ENCODE peak calls at places on chromosomes 5 and 9, in four cellular contexts. R is left ventricle myocardium inferior, A is CD14-positive monocyte, G is GM12865. J is an unnamed sample.

GRCh38 chr5:18772475-18772874 is 1138.2 kb downstream of the TAF11L14 start:
- DNase-seq in R (no peak), A (no peak), G (no peak), J (no peak)

GRCh38 chr9:99129091-99129490 is 24.2 kb downstream of the TGFBR1 start:
- DNase-seq in R (no peak), A (no peak), G (peak), J (no peak)

GRCh38 chr9:136947955-136948510 is 3.0 kb downstream of the C8G start:
- DNase-seq in R (peak), A (no peak), G (peak), J (no peak)

GRCh38 chr9:14353222-14354056 is 39.5 kb upstream of the NFIB start:
- DNase-seq in R (peak), A (peak), G (peak), J (no peak)

GRCh38 chr9:32581512-32582143 is 8.7 kb upstream of the NDUFB6 start:
- DNase-seq in R (no peak), A (no peak), G (peak), J (no peak)

GRCh38 chr9:106893088-106893487 is 30.1 kb downstream of the ZNF462 start:
- DNase-seq in R (no peak), A (no peak), G (no peak), J (no peak)

GRCh38 chr9:630817-631216 is 210.7 kb upstream of the DMRT1 start:
- DNase-seq in R (no peak), A (no peak), G (no peak), J (no peak)

GRCh38 chr5:105849701-105850100 is 1821.0 kb downstream of the EFNA5 start:
- DNase-seq in R (no peak), A (no peak), G (no peak), J (no peak)

GRCh38 chr9:16601991-16602390 is 268.5 kb downstream of the BNC2 start:
- DNase-seq in R (no peak), A (no peak), G (no peak), J (no peak)

GRCh38 chr5:2914022-2914661 is 162.7 kb upstream of the IRX2 start:
- DNase-seq in R (no peak), A (no peak), G (no peak), J (no peak)

GRCh38 chr5:1011226-1011631 is 2.6 kb downstream of the NKD2 start:
- DNase-seq in R (peak), A (peak), G (peak), J (peak)

GRCh38 chr5:74419468-74419867 is 221.1 kb downstream of the ENC1 start:
- DNase-seq in R (no peak), A (no peak), G (no peak), J (no peak)

GRCh38 chr5:41270423-41271251 is 57.3 kb upstream of the C6 start:
- DNase-seq in R (peak), A (no peak), G (peak), J (no peak)

GRCh38 chr9:76716270-76716669 is 48.0 kb upstream of the PCA3 start:
- DNase-seq in R (no peak), A (no peak), G (no peak), J (no peak)

GRCh38 chr5:142814122-142814521 is 43.9 kb downstream of the ARHGAP26 start:
- DNase-seq in R (no peak), A (no peak), G (no peak), J (no peak)

GRCh38 chr9:113199683-113200329 is 21.3 kb downstream of the FKBP15 start:
- DNase-seq in R (no peak), A (no peak), G (no peak), J (no peak)

GRCh38 chr9:81609782-81610738 is 79.3 kb downstream of the TLE1 start:
- DNase-seq in R (no peak), A (no peak), G (peak), J (no peak)

GRCh38 chr9:107648153-107648716 is 158.7 kb upstream of the KLF4 start:
- DNase-seq in R (no peak), A (no peak), G (no peak), J (no peak)

GRCh38 chr9:79012561-79012960 is 559.2 kb upstream of the TLE4 start:
- DNase-seq in R (no peak), A (no peak), G (no peak), J (no peak)

GRCh38 chr5:55027589-55027988 is 3.5 kb downstream of the GZMK start:
- DNase-seq in R (no peak), A (no peak), G (peak), J (no peak)

GRCh38 chr5:151130922-151131891 is 26.4 kb downstream of the ANXA6 start:
- DNase-seq in R (no peak), A (no peak), G (no peak), J (no peak)

GRCh38 chr5:59317023-59317771 is 576.3 kb downstream of the PDE4D start:
- DNase-seq in R (no peak), A (no peak), G (no peak), J (no peak)

GRCh38 chr5:107968998-107969397 is 298.3 kb upstream of the EFNA5 start:
- DNase-seq in R (no peak), A (no peak), G (no peak), J (no peak)

GRCh38 chr5:16617272-16617973 is 626 bp upstream of the RETREG1 start:
- DNase-seq in R (peak), A (no peak), G (no peak), J (no peak)

GRCh38 chr9:72292184-72292787 is 72.7 kb downstream of the ZFAND5 start:
- DNase-seq in R (no peak), A (no peak), G (peak), J (no peak)

GRCh38 chr5:143390941-143391340 is 12.5 kb downstream of the NR3C1 start:
- DNase-seq in R (no peak), A (no peak), G (no peak), J (no peak)

DNA sequence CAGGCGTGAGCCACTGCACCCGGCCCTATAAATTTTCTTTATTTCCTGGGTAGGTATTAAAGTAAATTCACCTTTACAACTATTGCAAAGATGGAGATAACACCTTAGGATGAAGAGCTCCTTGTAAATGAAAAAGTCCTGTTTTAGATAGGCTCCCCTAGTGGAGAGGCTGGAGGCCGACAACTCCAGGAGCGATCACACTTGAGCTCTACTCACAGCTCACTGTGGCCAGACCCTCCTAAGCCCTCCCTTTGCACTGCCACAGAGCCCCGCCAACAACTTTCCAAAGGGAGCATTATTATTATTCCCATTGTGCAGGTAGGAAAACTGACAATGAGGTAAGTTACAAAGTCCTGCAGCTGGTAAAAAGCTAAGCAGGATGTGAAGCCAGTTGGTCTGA is 139.1 kb upstream of the ERCC6L2 start:
- DNase-seq in R (no peak), A (no peak), G (no peak), J (no peak)
- TF ChIP-seq CTCF in R (peak), A (no peak), G (peak), J (peak)

GRCh38 chr9:19136129-19136528 is 8.8 kb upstream of the PLIN2 start:
- DNase-seq in R (no peak), A (no peak), G (no peak), J (no peak)
- TF ChIP-seq CTCF in R (no peak), A (no peak), G (no peak), J (no peak)

DNA sequence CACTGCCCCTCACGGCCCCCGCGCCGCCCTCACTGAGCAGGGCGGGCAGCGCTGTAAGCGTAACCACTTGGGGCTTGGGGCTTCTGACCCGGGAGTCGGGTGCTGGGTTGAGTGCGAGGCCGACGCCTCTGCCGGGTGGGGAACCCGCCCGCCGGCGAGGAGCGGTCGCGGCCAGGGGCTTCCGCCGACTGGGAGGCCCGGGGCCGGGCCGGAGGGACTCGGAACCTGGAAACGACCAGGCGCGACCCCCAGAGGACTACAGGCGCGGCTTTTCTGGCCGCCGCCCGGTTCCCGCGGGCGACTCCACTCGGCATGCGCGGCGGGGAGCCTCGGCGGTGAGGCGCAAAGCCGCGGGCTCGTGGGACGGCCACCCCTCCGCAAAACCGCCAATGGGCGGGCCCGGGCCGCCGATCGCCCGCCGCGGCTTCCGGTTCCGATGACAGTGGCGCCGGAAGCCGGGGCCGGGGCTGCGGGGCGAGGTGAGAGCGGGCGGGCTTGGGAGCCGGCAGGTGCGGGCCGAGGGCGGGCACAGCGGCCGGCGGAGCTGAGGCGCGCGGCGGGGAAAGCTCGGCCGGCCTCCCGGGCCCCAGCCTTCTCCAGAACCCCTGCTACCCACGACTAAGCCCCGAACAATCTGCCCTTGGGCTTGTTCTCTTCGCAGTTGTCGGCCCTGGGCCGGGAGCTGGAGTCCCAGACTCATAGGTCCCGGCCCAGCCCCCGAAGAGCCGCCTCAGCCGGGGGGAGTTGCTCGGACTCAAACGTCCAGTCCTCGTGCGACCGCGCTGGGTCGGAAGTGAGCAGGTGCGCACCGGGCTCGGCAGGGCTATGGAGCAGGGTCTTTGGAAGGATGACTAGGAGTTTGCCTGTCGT is at the start of gene RMND5B:
- DNase-seq in R (peak), A (peak), G (peak), J (no peak)
- TF ChIP-seq CTCF in R (no peak), A (no peak), G (no peak), J (no peak)

DNA sequence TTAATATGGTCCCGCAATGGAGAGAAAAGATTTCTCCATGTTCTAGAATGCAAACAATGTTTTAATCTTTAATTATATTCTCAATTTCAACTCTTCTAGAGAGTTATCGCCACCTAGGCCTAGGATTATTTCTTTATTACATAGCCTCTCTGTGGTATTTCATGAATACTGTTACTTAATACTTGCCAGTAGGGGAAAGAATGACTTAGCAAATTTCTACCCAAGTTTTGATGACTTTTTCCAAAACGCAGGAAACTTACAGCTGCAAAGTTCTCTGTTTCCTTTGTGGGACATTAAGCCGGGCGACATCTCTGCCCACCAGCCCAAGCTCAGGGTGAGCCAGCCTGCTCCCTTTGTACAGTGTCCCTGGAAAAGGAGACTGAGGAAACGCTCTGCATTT is 73.8 kb downstream of the MED27 start:
- DNase-seq in R (no peak), A (no peak), G (no peak), J (no peak)
- TF ChIP-seq CTCF in R (no peak), A (no peak), G (no peak), J (peak)

J was measured in chondrocyte.